ENCODE peak calls at places on chromosome 18, in six cellular contexts. W is gastrocnemius medialis; Z is iPS-NIHi11; S is activated T-helper 1 cell treated with anti-CD3 and anti-CD28 coated beads, Interleukin-2, amount 50 U/mL, for 16 hours; R is endothelial cell of umbilical vein; O is activated CD8-positive, alpha-beta memory T cell treated with anti-CD3 and anti-CD28 coated beads for 48 hours. V is an unnamed sample.
A peak's percentile ranks its signal among the peaks of the same experiment; 100 is the strongest.

GRCh38 chr18:73514449-73514848 is 633.2 kb downstream of the FBXO15 start:
- DNase-seq in R (no peak), Z (no peak), S (no peak), W (no peak), O (no peak), V (no peak)

GRCh38 chr18:51068111-51068510 is 38.1 kb downstream of the SMAD4 start:
- DNase-seq in S (no peak), O (no peak), W (no peak), R (no peak), Z (no peak), V (no peak)

GRCh38 chr18:13257361-13257980 is 38.9 kb downstream of the LDLRAD4 start:
- DNase-seq in W (no peak), Z (no peak), S (no peak), O (no peak), R (no peak), V (no peak)

GRCh38 chr18:39951321-39951720 is 2003.7 kb upstream of the PIK3C3 start:
- DNase-seq in S (no peak), Z (no peak), W (no peak), R (no peak), O (no peak), V (no peak)

GRCh38 chr18:23378470-23378764 is 74.7 kb upstream of the RIOK3 start:
- DNase-seq in W (no peak), S (no peak), Z (no peak), R (no peak), O (no peak), V (no peak)

GRCh38 chr18:32049393-32050161 is 31.0 kb downstream of the RNF125 start:
- DNase-seq in O (no peak), Z (no peak), R (no peak), S (peak; percentile 4), W (peak; percentile 8), V (peak; percentile 79)

GRCh38 chr18:8946046-8946838 is 156.3 kb upstream of the NDUFV2 start:
- DNase-seq in W (no peak), O (no peak), R (no peak), S (no peak), Z (no peak), V (no peak)

GRCh38 chr18:29041976-29042375 is 865.0 kb upstream of the CDH2 start:
- DNase-seq in R (no peak), S (no peak), Z (no peak), O (no peak), W (no peak), V (no peak)

GRCh38 chr18:76579301-76579695 is 84.3 kb upstream of the ZNF516 start:
- DNase-seq in W (no peak), Z (no peak), O (no peak), S (no peak), R (no peak), V (no peak)

GRCh38 chr18:54716586-54716985 is 111.7 kb upstream of the RAB27B start:
- DNase-seq in R (no peak), Z (no peak), S (no peak), O (no peak), W (no peak), V (no peak)

GRCh38 chr18:51164327-51165290 is 32.9 kb downstream of the MEX3C start:
- DNase-seq in O (no peak), W (no peak), Z (peak; percentile 29), R (no peak), S (no peak), V (no peak)

GRCh38 chr18:35174093-35174731 is 66.6 kb upstream of the ZNF397 start:
- DNase-seq in Z (peak; percentile 16), W (no peak), O (no peak), S (no peak), R (no peak), V (no peak)